ENCODE peak calls at places on chromosomes 11 and 22, in ten cellular contexts. One of them, this sample, is unnamed.

GRCh38 chr11:64358907-64359711 is at the start of gene RPS6KA4:
- DNase-seq in Kasumi-1: peak
- DNase-seq in GM23248: peak
- DNase-seq in islet precursor cell: peak
- DNase-seq in activated CD8-positive, alpha-beta memory T cell treated with anti-CD3 and anti-CD28 coated beads, Interleukin-2, amount 50 U/mL, for 48 hours: peak
- DNase-seq in non-pigmented ciliary epithelial cell: no peak
- DNase-seq in IMR-90: peak
- DNase-seq in AG09309: no peak
- DNase-seq in cardiac fibroblast: peak
- DNase-seq in EH: peak
- DNase-seq in this sample: peak

GRCh38 chr11:113316251-113316650 is 1.9 kb downstream of the TTC12 start:
- DNase-seq in islet precursor cell: no peak
- DNase-seq in GM23248: no peak
- DNase-seq in AG09309: no peak
- DNase-seq in EH: no peak
- DNase-seq in non-pigmented ciliary epithelial cell: no peak
- DNase-seq in activated CD8-positive, alpha-beta memory T cell treated with anti-CD3 and anti-CD28 coated beads, Interleukin-2, amount 50 U/mL, for 48 hours: no peak
- DNase-seq in Kasumi-1: no peak
- DNase-seq in IMR-90: no peak
- DNase-seq in cardiac fibroblast: no peak
- DNase-seq in this sample: no peak

GRCh38 chr11:1411301-1411700 is 21.6 kb downstream of the BRSK2 start:
- DNase-seq in islet precursor cell: no peak
- DNase-seq in cardiac fibroblast: no peak
- DNase-seq in non-pigmented ciliary epithelial cell: no peak
- DNase-seq in EH: no peak
- DNase-seq in activated CD8-positive, alpha-beta memory T cell treated with anti-CD3 and anti-CD28 coated beads, Interleukin-2, amount 50 U/mL, for 48 hours: no peak
- DNase-seq in GM23248: no peak
- DNase-seq in IMR-90: no peak
- DNase-seq in AG09309: no peak
- DNase-seq in Kasumi-1: no peak
- DNase-seq in this sample: no peak

GRCh38 chr11:75246006-75246672 is 5.6 kb downstream of the TPBGL start:
- DNase-seq in islet precursor cell: peak
- DNase-seq in GM23248: no peak
- DNase-seq in cardiac fibroblast: no peak
- DNase-seq in AG09309: no peak
- DNase-seq in IMR-90: no peak
- DNase-seq in Kasumi-1: no peak
- DNase-seq in EH: no peak
- DNase-seq in activated CD8-positive, alpha-beta memory T cell treated with anti-CD3 and anti-CD28 coated beads, Interleukin-2, amount 50 U/mL, for 48 hours: peak
- DNase-seq in non-pigmented ciliary epithelial cell: no peak
- DNase-seq in this sample: no peak

GRCh38 chr11:94046796-94047195 is 25.6 kb downstream of the HEPHL1 start:
- DNase-seq in activated CD8-positive, alpha-beta memory T cell treated with anti-CD3 and anti-CD28 coated beads, Interleukin-2, amount 50 U/mL, for 48 hours: no peak
- DNase-seq in cardiac fibroblast: no peak
- DNase-seq in Kasumi-1: no peak
- DNase-seq in GM23248: no peak
- DNase-seq in IMR-90: no peak
- DNase-seq in AG09309: no peak
- DNase-seq in EH: no peak
- DNase-seq in non-pigmented ciliary epithelial cell: no peak
- DNase-seq in islet precursor cell: no peak
- DNase-seq in this sample: no peak

GRCh38 chr22:25359601-25360261 is 140.3 kb downstream of the CRYBB2 start:
- DNase-seq in Kasumi-1: no peak
- DNase-seq in activated CD8-positive, alpha-beta memory T cell treated with anti-CD3 and anti-CD28 coated beads, Interleukin-2, amount 50 U/mL, for 48 hours: no peak
- DNase-seq in IMR-90: no peak
- DNase-seq in non-pigmented ciliary epithelial cell: no peak
- DNase-seq in cardiac fibroblast: no peak
- DNase-seq in islet precursor cell: no peak
- DNase-seq in GM23248: no peak
- DNase-seq in AG09309: no peak
- DNase-seq in EH: no peak
- DNase-seq in this sample: no peak

GRCh38 chr11:103850419-103851165 is 185.8 kb upstream of the DDI1 start:
- DNase-seq in AG09309: no peak
- DNase-seq in IMR-90: peak
- DNase-seq in activated CD8-positive, alpha-beta memory T cell treated with anti-CD3 and anti-CD28 coated beads, Interleukin-2, amount 50 U/mL, for 48 hours: no peak
- DNase-seq in non-pigmented ciliary epithelial cell: no peak
- DNase-seq in GM23248: no peak
- DNase-seq in islet precursor cell: peak
- DNase-seq in EH: no peak
- DNase-seq in Kasumi-1: no peak
- DNase-seq in cardiac fibroblast: no peak
- DNase-seq in this sample: no peak

GRCh38 chr22:38406617-38407016 is 48.4 kb downstream of the KCNJ4 start:
- DNase-seq in AG09309: no peak
- DNase-seq in EH: no peak
- DNase-seq in Kasumi-1: no peak
- DNase-seq in non-pigmented ciliary epithelial cell: no peak
- DNase-seq in islet precursor cell: no peak
- DNase-seq in IMR-90: peak
- DNase-seq in cardiac fibroblast: peak
- DNase-seq in GM23248: peak
- DNase-seq in activated CD8-positive, alpha-beta memory T cell treated with anti-CD3 and anti-CD28 coated beads, Interleukin-2, amount 50 U/mL, for 48 hours: no peak
- DNase-seq in this sample: no peak

GRCh38 chr11:104650234-104650633 is 248.0 kb downstream of the CASP12 start:
- DNase-seq in Kasumi-1: no peak
- DNase-seq in IMR-90: no peak
- DNase-seq in cardiac fibroblast: no peak
- DNase-seq in islet precursor cell: no peak
- DNase-seq in GM23248: no peak
- DNase-seq in activated CD8-positive, alpha-beta memory T cell treated with anti-CD3 and anti-CD28 coated beads, Interleukin-2, amount 50 U/mL, for 48 hours: peak
- DNase-seq in EH: no peak
- DNase-seq in non-pigmented ciliary epithelial cell: no peak
- DNase-seq in AG09309: no peak
- DNase-seq in this sample: peak

GRCh38 chr11:6695377-6695776 is 12.2 kb upstream of the MRPL17 start:
- DNase-seq in activated CD8-positive, alpha-beta memory T cell treated with anti-CD3 and anti-CD28 coated beads, Interleukin-2, amount 50 U/mL, for 48 hours: no peak
- DNase-seq in Kasumi-1: no peak
- DNase-seq in non-pigmented ciliary epithelial cell: no peak
- DNase-seq in EH: peak
- DNase-seq in cardiac fibroblast: peak
- DNase-seq in IMR-90: peak
- DNase-seq in AG09309: no peak
- DNase-seq in islet precursor cell: no peak
- DNase-seq in GM23248: peak
- DNase-seq in this sample: no peak

GRCh38 chr11:125494987-125495725 is 909 bp downstream of the FEZ1 start:
- DNase-seq in islet precursor cell: peak
- DNase-seq in GM23248: peak
- DNase-seq in AG09309: no peak
- DNase-seq in IMR-90: peak
- DNase-seq in cardiac fibroblast: peak
- DNase-seq in EH: peak
- DNase-seq in non-pigmented ciliary epithelial cell: no peak
- DNase-seq in Kasumi-1: no peak
- DNase-seq in activated CD8-positive, alpha-beta memory T cell treated with anti-CD3 and anti-CD28 coated beads, Interleukin-2, amount 50 U/mL, for 48 hours: peak
- DNase-seq in this sample: no peak

GRCh38 chr11:4495986-4496385 is 13.5 kb downstream of the OR52K1 start:
- DNase-seq in IMR-90: no peak
- DNase-seq in activated CD8-positive, alpha-beta memory T cell treated with anti-CD3 and anti-CD28 coated beads, Interleukin-2, amount 50 U/mL, for 48 hours: no peak
- DNase-seq in islet precursor cell: no peak
- DNase-seq in Kasumi-1: no peak
- DNase-seq in AG09309: no peak
- DNase-seq in cardiac fibroblast: no peak
- DNase-seq in GM23248: no peak
- DNase-seq in EH: no peak
- DNase-seq in non-pigmented ciliary epithelial cell: no peak
- DNase-seq in this sample: no peak

GRCh38 chr11:67373916-67374570 is 645 bp upstream of the CLCF1 start:
- DNase-seq in IMR-90: peak
- DNase-seq in Kasumi-1: peak
- DNase-seq in AG09309: peak
- DNase-seq in non-pigmented ciliary epithelial cell: peak
- DNase-seq in GM23248: peak
- DNase-seq in cardiac fibroblast: peak
- DNase-seq in EH: peak
- DNase-seq in islet precursor cell: peak
- DNase-seq in activated CD8-positive, alpha-beta memory T cell treated with anti-CD3 and anti-CD28 coated beads, Interleukin-2, amount 50 U/mL, for 48 hours: no peak
- DNase-seq in this sample: peak

GRCh38 chr22:25113316-25113721 is 86.3 kb upstream of the CRYBB3 start:
- DNase-seq in GM23248: no peak
- DNase-seq in non-pigmented ciliary epithelial cell: no peak
- DNase-seq in activated CD8-positive, alpha-beta memory T cell treated with anti-CD3 and anti-CD28 coated beads, Interleukin-2, amount 50 U/mL, for 48 hours: no peak
- DNase-seq in EH: no peak
- DNase-seq in cardiac fibroblast: no peak
- DNase-seq in IMR-90: no peak
- DNase-seq in islet precursor cell: peak
- DNase-seq in Kasumi-1: no peak
- DNase-seq in AG09309: no peak
- DNase-seq in this sample: no peak

GRCh38 chr11:118276422-118276821 is 12.3 kb upstream of the MPZL2 start:
- DNase-seq in EH: no peak
- DNase-seq in GM23248: no peak
- DNase-seq in cardiac fibroblast: no peak
- DNase-seq in AG09309: no peak
- DNase-seq in IMR-90: no peak
- DNase-seq in islet precursor cell: no peak
- DNase-seq in Kasumi-1: no peak
- DNase-seq in non-pigmented ciliary epithelial cell: no peak
- DNase-seq in activated CD8-positive, alpha-beta memory T cell treated with anti-CD3 and anti-CD28 coated beads, Interleukin-2, amount 50 U/mL, for 48 hours: no peak
- DNase-seq in this sample: no peak

GRCh38 chr22:48456449-48456848 is 1371.2 kb downstream of the BRD1 start:
- DNase-seq in IMR-90: no peak
- DNase-seq in non-pigmented ciliary epithelial cell: no peak
- DNase-seq in EH: no peak
- DNase-seq in islet precursor cell: no peak
- DNase-seq in Kasumi-1: no peak
- DNase-seq in AG09309: no peak
- DNase-seq in activated CD8-positive, alpha-beta memory T cell treated with anti-CD3 and anti-CD28 coated beads, Interleukin-2, amount 50 U/mL, for 48 hours: no peak
- DNase-seq in GM23248: peak
- DNase-seq in cardiac fibroblast: no peak
- DNase-seq in this sample: no peak

GRCh38 chr11:32960553-32961164 is 55.0 kb upstream of the DEPDC7 start:
- DNase-seq in cardiac fibroblast: peak
- DNase-seq in AG09309: peak
- DNase-seq in GM23248: peak
- DNase-seq in islet precursor cell: no peak
- DNase-seq in IMR-90: peak
- DNase-seq in Kasumi-1: peak
- DNase-seq in EH: peak
- DNase-seq in non-pigmented ciliary epithelial cell: peak
- DNase-seq in activated CD8-positive, alpha-beta memory T cell treated with anti-CD3 and anti-CD28 coated beads, Interleukin-2, amount 50 U/mL, for 48 hours: no peak
- DNase-seq in this sample: no peak

GRCh38 chr22:38309614-38310517 is 7.4 kb downstream of the CSNK1E start:
- DNase-seq in non-pigmented ciliary epithelial cell: no peak
- DNase-seq in islet precursor cell: no peak
- DNase-seq in IMR-90: no peak
- DNase-seq in EH: no peak
- DNase-seq in GM23248: peak
- DNase-seq in activated CD8-positive, alpha-beta memory T cell treated with anti-CD3 and anti-CD28 coated beads, Interleukin-2, amount 50 U/mL, for 48 hours: no peak
- DNase-seq in Kasumi-1: no peak
- DNase-seq in AG09309: no peak
- DNase-seq in cardiac fibroblast: peak
- DNase-seq in this sample: no peak

GRCh38 chr11:21195995-21196394 is 526.6 kb downstream of the NELL1 start:
- DNase-seq in GM23248: no peak
- DNase-seq in non-pigmented ciliary epithelial cell: no peak
- DNase-seq in AG09309: no peak
- DNase-seq in Kasumi-1: no peak
- DNase-seq in islet precursor cell: no peak
- DNase-seq in IMR-90: no peak
- DNase-seq in cardiac fibroblast: no peak
- DNase-seq in EH: no peak
- DNase-seq in activated CD8-positive, alpha-beta memory T cell treated with anti-CD3 and anti-CD28 coated beads, Interleukin-2, amount 50 U/mL, for 48 hours: no peak
- DNase-seq in this sample: no peak

GRCh38 chr11:2521081-2521480 is 76.3 kb downstream of the KCNQ1 start:
- DNase-seq in non-pigmented ciliary epithelial cell: no peak
- DNase-seq in AG09309: no peak
- DNase-seq in cardiac fibroblast: no peak
- DNase-seq in islet precursor cell: peak
- DNase-seq in EH: no peak
- DNase-seq in GM23248: no peak
- DNase-seq in IMR-90: no peak
- DNase-seq in Kasumi-1: no peak
- DNase-seq in activated CD8-positive, alpha-beta memory T cell treated with anti-CD3 and anti-CD28 coated beads, Interleukin-2, amount 50 U/mL, for 48 hours: peak
- DNase-seq in this sample: no peak

GRCh38 chr11:47869548-47870393 is 21.6 kb upstream of the NUP160 start:
- DNase-seq in EH: no peak
- DNase-seq in non-pigmented ciliary epithelial cell: no peak
- DNase-seq in GM23248: peak
- DNase-seq in islet precursor cell: no peak
- DNase-seq in AG09309: no peak
- DNase-seq in activated CD8-positive, alpha-beta memory T cell treated with anti-CD3 and anti-CD28 coated beads, Interleukin-2, amount 50 U/mL, for 48 hours: no peak
- DNase-seq in IMR-90: no peak
- DNase-seq in cardiac fibroblast: peak
- DNase-seq in Kasumi-1: no peak
- DNase-seq in this sample: no peak

GRCh38 chr22:24247011-24247507 is 2.2 kb upstream of the GGT5 start:
- DNase-seq in EH: peak
- DNase-seq in GM23248: peak
- DNase-seq in Kasumi-1: no peak
- DNase-seq in non-pigmented ciliary epithelial cell: no peak
- DNase-seq in IMR-90: peak
- DNase-seq in AG09309: no peak
- DNase-seq in islet precursor cell: peak
- DNase-seq in activated CD8-positive, alpha-beta memory T cell treated with anti-CD3 and anti-CD28 coated beads, Interleukin-2, amount 50 U/mL, for 48 hours: no peak
- DNase-seq in cardiac fibroblast: peak
- DNase-seq in this sample: no peak

GRCh38 chr22:37678372-37678771 is 2.9 kb downstream of the LGALS1 start:
- DNase-seq in non-pigmented ciliary epithelial cell: no peak
- DNase-seq in GM23248: no peak
- DNase-seq in AG09309: no peak
- DNase-seq in Kasumi-1: no peak
- DNase-seq in islet precursor cell: no peak
- DNase-seq in activated CD8-positive, alpha-beta memory T cell treated with anti-CD3 and anti-CD28 coated beads, Interleukin-2, amount 50 U/mL, for 48 hours: no peak
- DNase-seq in cardiac fibroblast: no peak
- DNase-seq in IMR-90: no peak
- DNase-seq in EH: no peak
- DNase-seq in this sample: no peak

GRCh38 chr22:45271667-45272188 is 13.0 kb upstream of the UPK3A start:
- DNase-seq in non-pigmented ciliary epithelial cell: no peak
- DNase-seq in EH: peak
- DNase-seq in IMR-90: no peak
- DNase-seq in GM23248: peak
- DNase-seq in AG09309: no peak
- DNase-seq in cardiac fibroblast: peak
- DNase-seq in islet precursor cell: peak
- DNase-seq in activated CD8-positive, alpha-beta memory T cell treated with anti-CD3 and anti-CD28 coated beads, Interleukin-2, amount 50 U/mL, for 48 hours: no peak
- DNase-seq in Kasumi-1: no peak
- DNase-seq in this sample: no peak